ENCODE peak calls at places on chromosomes 12 and 14, in nine cellular contexts. One of them, this sample, is unnamed.
A peak's percentile ranks its signal among the peaks of the same experiment; 100 is the strongest.

GRCh38 chr12:124663771-124664366 is 96.5 kb upstream of the NCOR2 start:
- DNase-seq in CD8-positive, alpha-beta T cell: no peak
- DNase-seq in BE2C: no peak
- DNase-seq in foreskin fibroblast: no peak
- DNase-seq in progenitor cell of endocrine pancreas: no peak
- DNase-seq in hepatocyte: no peak
- DNase-seq in fibroblast of lung: peak; percentile 55
- DNase-seq in activated B cell treated with CpG ODN at 0.5 μM for 24 hours: no peak
- DNase-seq in cardiac muscle cell: no peak
- DNase-seq in this sample: no peak

GRCh38 chr12:26011099-26011498 is 52.6 kb downstream of the RASSF8 start:
- DNase-seq in cardiac muscle cell: no peak
- DNase-seq in hepatocyte: no peak
- DNase-seq in CD8-positive, alpha-beta T cell: no peak
- DNase-seq in activated B cell treated with CpG ODN at 0.5 μM for 24 hours: no peak
- DNase-seq in progenitor cell of endocrine pancreas: no peak
- DNase-seq in BE2C: no peak
- DNase-seq in foreskin fibroblast: peak; percentile 81
- DNase-seq in fibroblast of lung: peak; percentile 89
- DNase-seq in this sample: no peak

GRCh38 chr12:77923882-77924281 is 93.2 kb downstream of the NAV3 start:
- DNase-seq in progenitor cell of endocrine pancreas: no peak
- DNase-seq in BE2C: no peak
- DNase-seq in activated B cell treated with CpG ODN at 0.5 μM for 24 hours: no peak
- DNase-seq in hepatocyte: no peak
- DNase-seq in CD8-positive, alpha-beta T cell: no peak
- DNase-seq in cardiac muscle cell: no peak
- DNase-seq in foreskin fibroblast: peak; percentile 18
- DNase-seq in fibroblast of lung: peak; percentile 35
- DNase-seq in this sample: no peak

GRCh38 chr12:124279846-124280360 is 15.0 kb upstream of the RFLNA start:
- DNase-seq in CD8-positive, alpha-beta T cell: no peak
- DNase-seq in fibroblast of lung: no peak
- DNase-seq in activated B cell treated with CpG ODN at 0.5 μM for 24 hours: no peak
- DNase-seq in hepatocyte: no peak
- DNase-seq in cardiac muscle cell: no peak
- DNase-seq in BE2C: no peak
- DNase-seq in progenitor cell of endocrine pancreas: no peak
- DNase-seq in foreskin fibroblast: no peak
- DNase-seq in this sample: no peak

GRCh38 chr12:24505366-24506025 is 443.4 kb downstream of the BCAT1 start:
- DNase-seq in hepatocyte: no peak
- DNase-seq in cardiac muscle cell: no peak
- DNase-seq in BE2C: no peak
- DNase-seq in CD8-positive, alpha-beta T cell: no peak
- DNase-seq in progenitor cell of endocrine pancreas: no peak
- DNase-seq in activated B cell treated with CpG ODN at 0.5 μM for 24 hours: no peak
- DNase-seq in foreskin fibroblast: no peak
- DNase-seq in fibroblast of lung: no peak
- DNase-seq in this sample: no peak

GRCh38 chr14:104117341-104118005 is 20.9 kb upstream of the KIF26A start:
- DNase-seq in progenitor cell of endocrine pancreas: no peak
- DNase-seq in cardiac muscle cell: no peak
- DNase-seq in CD8-positive, alpha-beta T cell: no peak
- DNase-seq in BE2C: peak; percentile 12
- DNase-seq in foreskin fibroblast: no peak
- DNase-seq in fibroblast of lung: no peak
- DNase-seq in hepatocyte: no peak
- DNase-seq in activated B cell treated with CpG ODN at 0.5 μM for 24 hours: no peak
- DNase-seq in this sample: no peak

GRCh38 chr14:33120966-33121365 is 182.3 kb downstream of the NPAS3 start:
- DNase-seq in activated B cell treated with CpG ODN at 0.5 μM for 24 hours: no peak
- DNase-seq in fibroblast of lung: peak; percentile 51
- DNase-seq in BE2C: no peak
- DNase-seq in CD8-positive, alpha-beta T cell: no peak
- DNase-seq in cardiac muscle cell: no peak
- DNase-seq in progenitor cell of endocrine pancreas: no peak
- DNase-seq in hepatocyte: no peak
- DNase-seq in foreskin fibroblast: peak; percentile 36
- DNase-seq in this sample: peak; percentile 41

GRCh38 chr14:21219561-21220111 is 49.6 kb downstream of the HNRNPC start:
- DNase-seq in fibroblast of lung: no peak
- DNase-seq in hepatocyte: no peak
- DNase-seq in foreskin fibroblast: no peak
- DNase-seq in progenitor cell of endocrine pancreas: no peak
- DNase-seq in cardiac muscle cell: no peak
- DNase-seq in activated B cell treated with CpG ODN at 0.5 μM for 24 hours: no peak
- DNase-seq in BE2C: no peak
- DNase-seq in CD8-positive, alpha-beta T cell: no peak
- DNase-seq in this sample: no peak

GRCh38 chr12:127629066-127629820 is 637.7 kb upstream of the TMEM132C start:
- DNase-seq in BE2C: no peak
- DNase-seq in CD8-positive, alpha-beta T cell: no peak
- DNase-seq in progenitor cell of endocrine pancreas: no peak
- DNase-seq in cardiac muscle cell: no peak
- DNase-seq in foreskin fibroblast: no peak
- DNase-seq in fibroblast of lung: peak; percentile 60
- DNase-seq in activated B cell treated with CpG ODN at 0.5 μM for 24 hours: no peak
- DNase-seq in hepatocyte: no peak
- DNase-seq in this sample: peak; percentile 14

GRCh38 chr14:80930836-80931389 is 10.6 kb downstream of the CEP128 start:
- DNase-seq in cardiac muscle cell: no peak
- DNase-seq in foreskin fibroblast: peak; percentile 50
- DNase-seq in fibroblast of lung: peak; percentile 94
- DNase-seq in CD8-positive, alpha-beta T cell: peak; percentile 21
- DNase-seq in progenitor cell of endocrine pancreas: no peak
- DNase-seq in hepatocyte: no peak
- DNase-seq in BE2C: no peak
- DNase-seq in activated B cell treated with CpG ODN at 0.5 μM for 24 hours: no peak
- DNase-seq in this sample: peak; percentile 80

GRCh38 chr12:3777206-3777809 is 24.4 kb upstream of the CRACR2A start:
- DNase-seq in hepatocyte: peak; percentile 67
- DNase-seq in progenitor cell of endocrine pancreas: no peak
- DNase-seq in activated B cell treated with CpG ODN at 0.5 μM for 24 hours: no peak
- DNase-seq in fibroblast of lung: peak; percentile 23
- DNase-seq in foreskin fibroblast: no peak
- DNase-seq in CD8-positive, alpha-beta T cell: no peak
- DNase-seq in cardiac muscle cell: peak; percentile 56
- DNase-seq in BE2C: no peak
- DNase-seq in this sample: peak; percentile 42

GRCh38 chr14:81401420-81402122 is 1.4 kb upstream of the STON2 start:
- DNase-seq in foreskin fibroblast: peak; percentile 48
- DNase-seq in fibroblast of lung: peak; percentile 97
- DNase-seq in activated B cell treated with CpG ODN at 0.5 μM for 24 hours: no peak
- DNase-seq in cardiac muscle cell: no peak
- DNase-seq in CD8-positive, alpha-beta T cell: no peak
- DNase-seq in hepatocyte: no peak
- DNase-seq in progenitor cell of endocrine pancreas: no peak
- DNase-seq in BE2C: no peak
- DNase-seq in this sample: peak; percentile 91

GRCh38 chr14:86505808-86506207 is 975.9 kb downstream of the FLRT2 start:
- DNase-seq in BE2C: no peak
- DNase-seq in foreskin fibroblast: no peak
- DNase-seq in activated B cell treated with CpG ODN at 0.5 μM for 24 hours: no peak
- DNase-seq in hepatocyte: no peak
- DNase-seq in CD8-positive, alpha-beta T cell: no peak
- DNase-seq in progenitor cell of endocrine pancreas: no peak
- DNase-seq in fibroblast of lung: no peak
- DNase-seq in cardiac muscle cell: no peak
- DNase-seq in this sample: no peak

GRCh38 chr12:65728913-65729793 is 95.1 kb upstream of the HMGA2 start:
- DNase-seq in foreskin fibroblast: no peak
- DNase-seq in CD8-positive, alpha-beta T cell: no peak
- DNase-seq in hepatocyte: peak; percentile 43
- DNase-seq in BE2C: no peak
- DNase-seq in fibroblast of lung: peak; percentile 39
- DNase-seq in cardiac muscle cell: peak; percentile 37
- DNase-seq in activated B cell treated with CpG ODN at 0.5 μM for 24 hours: no peak
- DNase-seq in progenitor cell of endocrine pancreas: peak; percentile 27
- DNase-seq in this sample: peak; percentile 8

GRCh38 chr14:95679995-95680735 is 6.1 kb upstream of the TCL1B start:
- DNase-seq in fibroblast of lung: no peak
- DNase-seq in cardiac muscle cell: peak; percentile 30
- DNase-seq in foreskin fibroblast: no peak
- DNase-seq in hepatocyte: peak; percentile 51
- DNase-seq in activated B cell treated with CpG ODN at 0.5 μM for 24 hours: no peak
- DNase-seq in CD8-positive, alpha-beta T cell: no peak
- DNase-seq in BE2C: no peak
- DNase-seq in progenitor cell of endocrine pancreas: peak; percentile 40
- DNase-seq in this sample: no peak

GRCh38 chr14:25009891-25010290 is 40.1 kb downstream of the STXBP6 start:
- DNase-seq in CD8-positive, alpha-beta T cell: no peak
- DNase-seq in hepatocyte: peak; percentile 34
- DNase-seq in progenitor cell of endocrine pancreas: no peak
- DNase-seq in foreskin fibroblast: peak; percentile 13
- DNase-seq in fibroblast of lung: peak; percentile 87
- DNase-seq in activated B cell treated with CpG ODN at 0.5 μM for 24 hours: no peak
- DNase-seq in cardiac muscle cell: peak; percentile 40
- DNase-seq in BE2C: no peak
- DNase-seq in this sample: no peak

GRCh38 chr12:118375348-118375747 is 1.0 kb upstream of the SUDS3 start:
- DNase-seq in BE2C: no peak
- DNase-seq in CD8-positive, alpha-beta T cell: no peak
- DNase-seq in cardiac muscle cell: no peak
- DNase-seq in foreskin fibroblast: no peak
- DNase-seq in activated B cell treated with CpG ODN at 0.5 μM for 24 hours: no peak
- DNase-seq in progenitor cell of endocrine pancreas: no peak
- DNase-seq in hepatocyte: no peak
- DNase-seq in fibroblast of lung: no peak
- DNase-seq in this sample: no peak

GRCh38 chr12:12901158-12901791 is 9.9 kb downstream of the GPRC5A start:
- DNase-seq in BE2C: no peak
- DNase-seq in cardiac muscle cell: no peak
- DNase-seq in hepatocyte: peak; percentile 87
- DNase-seq in foreskin fibroblast: peak; percentile 91
- DNase-seq in fibroblast of lung: peak; percentile 97
- DNase-seq in activated B cell treated with CpG ODN at 0.5 μM for 24 hours: no peak
- DNase-seq in progenitor cell of endocrine pancreas: no peak
- DNase-seq in CD8-positive, alpha-beta T cell: no peak
- DNase-seq in this sample: peak; percentile 68

GRCh38 chr12:130876758-130877157 is 4.9 kb downstream of the RAN start:
- DNase-seq in BE2C: no peak
- DNase-seq in fibroblast of lung: no peak
- DNase-seq in foreskin fibroblast: no peak
- DNase-seq in hepatocyte: no peak
- DNase-seq in cardiac muscle cell: no peak
- DNase-seq in progenitor cell of endocrine pancreas: no peak
- DNase-seq in activated B cell treated with CpG ODN at 0.5 μM for 24 hours: no peak
- DNase-seq in CD8-positive, alpha-beta T cell: no peak
- DNase-seq in this sample: no peak
- TF ChIP-seq CTCF in BE2C: peak; percentile 7
- TF ChIP-seq CTCF in fibroblast of lung: no peak
- TF ChIP-seq CTCF in foreskin fibroblast: no peak
- TF ChIP-seq CTCF in hepatocyte: no peak
- TF ChIP-seq CTCF in cardiac muscle cell: no peak
- TF ChIP-seq CTCF in progenitor cell of endocrine pancreas: peak; percentile 13
- TF ChIP-seq CTCF in activated B cell treated with CpG ODN at 0.5 μM for 24 hours: no peak
- TF ChIP-seq CTCF in CD8-positive, alpha-beta T cell: no peak
- TF ChIP-seq CTCF in this sample: no peak

DNA sequence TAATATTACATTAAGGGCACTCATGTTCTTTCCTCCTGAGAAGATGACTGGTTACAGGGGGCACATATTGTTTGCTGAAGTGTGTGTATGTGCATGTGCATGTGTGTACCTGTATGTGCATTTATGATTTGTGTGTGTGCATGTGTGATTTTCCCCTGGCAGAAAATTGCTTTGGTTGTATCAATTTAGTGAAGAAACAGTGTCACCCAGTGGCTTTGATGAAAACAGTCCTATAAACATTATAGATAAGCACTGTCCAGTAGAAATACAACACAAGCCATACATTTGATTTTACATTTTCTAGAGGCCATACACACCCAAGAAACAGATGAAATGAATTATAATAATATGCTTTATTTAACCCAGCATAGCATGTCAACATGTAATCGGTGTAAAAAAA is 8.6 kb downstream of the PDE3A start:
- DNase-seq in progenitor cell of endocrine pancreas: no peak
- DNase-seq in hepatocyte: no peak
- DNase-seq in cardiac muscle cell: no peak
- DNase-seq in activated B cell treated with CpG ODN at 0.5 μM for 24 hours: no peak
- DNase-seq in foreskin fibroblast: no peak
- DNase-seq in fibroblast of lung: peak; percentile 37
- DNase-seq in BE2C: peak; percentile 13
- DNase-seq in CD8-positive, alpha-beta T cell: no peak
- DNase-seq in this sample: no peak
- TF ChIP-seq CTCF in progenitor cell of endocrine pancreas: peak; percentile 58
- TF ChIP-seq CTCF in hepatocyte: peak; percentile 50
- TF ChIP-seq CTCF in cardiac muscle cell: peak; percentile 32
- TF ChIP-seq CTCF in activated B cell treated with CpG ODN at 0.5 μM for 24 hours: no peak
- TF ChIP-seq CTCF in foreskin fibroblast: peak; percentile 16
- TF ChIP-seq CTCF in fibroblast of lung: peak; percentile 32
- TF ChIP-seq CTCF in BE2C: peak; percentile 57
- TF ChIP-seq CTCF in CD8-positive, alpha-beta T cell: no peak
- TF ChIP-seq CTCF in this sample: no peak

GRCh38 chr14:54554401-54554800 is 12.5 kb upstream of the SAMD4A start:
- DNase-seq in fibroblast of lung: no peak
- DNase-seq in BE2C: no peak
- DNase-seq in activated B cell treated with CpG ODN at 0.5 μM for 24 hours: no peak
- DNase-seq in progenitor cell of endocrine pancreas: no peak
- DNase-seq in hepatocyte: no peak
- DNase-seq in cardiac muscle cell: no peak
- DNase-seq in CD8-positive, alpha-beta T cell: no peak
- DNase-seq in foreskin fibroblast: no peak
- DNase-seq in this sample: no peak

GRCh38 chr14:54556535-54556934 is 10.4 kb upstream of the SAMD4A start:
- DNase-seq in cardiac muscle cell: no peak
- DNase-seq in fibroblast of lung: no peak
- DNase-seq in CD8-positive, alpha-beta T cell: no peak
- DNase-seq in activated B cell treated with CpG ODN at 0.5 μM for 24 hours: no peak
- DNase-seq in BE2C: no peak
- DNase-seq in hepatocyte: no peak
- DNase-seq in progenitor cell of endocrine pancreas: no peak
- DNase-seq in foreskin fibroblast: no peak
- DNase-seq in this sample: no peak

GRCh38 chr14:54549862-54550261 is 17.1 kb upstream of the SAMD4A start:
- DNase-seq in foreskin fibroblast: no peak
- DNase-seq in progenitor cell of endocrine pancreas: no peak
- DNase-seq in CD8-positive, alpha-beta T cell: no peak
- DNase-seq in cardiac muscle cell: peak; percentile 52
- DNase-seq in BE2C: no peak
- DNase-seq in activated B cell treated with CpG ODN at 0.5 μM for 24 hours: no peak
- DNase-seq in fibroblast of lung: peak; percentile 9
- DNase-seq in hepatocyte: peak; percentile 24
- DNase-seq in this sample: no peak

GRCh38 chr14:54550514-54550913 is 16.4 kb upstream of the SAMD4A start:
- DNase-seq in progenitor cell of endocrine pancreas: no peak
- DNase-seq in foreskin fibroblast: no peak
- DNase-seq in fibroblast of lung: no peak
- DNase-seq in activated B cell treated with CpG ODN at 0.5 μM for 24 hours: no peak
- DNase-seq in cardiac muscle cell: no peak
- DNase-seq in hepatocyte: no peak
- DNase-seq in BE2C: no peak
- DNase-seq in CD8-positive, alpha-beta T cell: no peak
- DNase-seq in this sample: no peak

GRCh38 chr14:54555651-54556050 is 11.3 kb upstream of the SAMD4A start:
- DNase-seq in progenitor cell of endocrine pancreas: no peak
- DNase-seq in CD8-positive, alpha-beta T cell: no peak
- DNase-seq in hepatocyte: no peak
- DNase-seq in BE2C: no peak
- DNase-seq in cardiac muscle cell: no peak
- DNase-seq in foreskin fibroblast: no peak
- DNase-seq in activated B cell treated with CpG ODN at 0.5 μM for 24 hours: no peak
- DNase-seq in fibroblast of lung: no peak
- DNase-seq in this sample: no peak
- TF ChIP-seq CTCF in progenitor cell of endocrine pancreas: no peak
- TF ChIP-seq CTCF in CD8-positive, alpha-beta T cell: no peak
- TF ChIP-seq CTCF in hepatocyte: no peak
- TF ChIP-seq CTCF in BE2C: peak; percentile 16
- TF ChIP-seq CTCF in cardiac muscle cell: peak; percentile 9
- TF ChIP-seq CTCF in foreskin fibroblast: peak; percentile 19
- TF ChIP-seq CTCF in activated B cell treated with CpG ODN at 0.5 μM for 24 hours: no peak
- TF ChIP-seq CTCF in fibroblast of lung: peak; percentile 7
- TF ChIP-seq CTCF in this sample: no peak

GRCh38 chr14:101813833-101814232 is 52.3 kb downstream of the PPP2R5C start:
- DNase-seq in fibroblast of lung: no peak
- DNase-seq in foreskin fibroblast: no peak
- DNase-seq in CD8-positive, alpha-beta T cell: no peak
- DNase-seq in BE2C: no peak
- DNase-seq in hepatocyte: no peak
- DNase-seq in activated B cell treated with CpG ODN at 0.5 μM for 24 hours: no peak
- DNase-seq in progenitor cell of endocrine pancreas: no peak
- DNase-seq in cardiac muscle cell: no peak
- DNase-seq in this sample: no peak
- TF ChIP-seq CTCF in fibroblast of lung: no peak
- TF ChIP-seq CTCF in foreskin fibroblast: no peak
- TF ChIP-seq CTCF in CD8-positive, alpha-beta T cell: no peak
- TF ChIP-seq CTCF in BE2C: no peak
- TF ChIP-seq CTCF in hepatocyte: no peak
- TF ChIP-seq CTCF in activated B cell treated with CpG ODN at 0.5 μM for 24 hours: no peak
- TF ChIP-seq CTCF in progenitor cell of endocrine pancreas: no peak
- TF ChIP-seq CTCF in cardiac muscle cell: no peak
- TF ChIP-seq CTCF in this sample: no peak